ENCODE peak calls at places on chromosomes 5 and 9, in seven cellular contexts. I is CD8-positive, alpha-beta T cell; X is nucleus accumbens; M is Caco-2; U is T-helper 2 cell; H is pancreas; T is tibial artery. N is an unnamed sample.

GRCh38 chr5:38404667-38405276 is 146.4 kb downstream of the EGFLAM start:
- DNase-seq in I (no peak), X (no peak), M (peak), U (no peak), H (peak), T (no peak), N (no peak)

GRCh38 chr9:79559501-79560181 is 12.1 kb upstream of the TLE4 start:
- DNase-seq in I (no peak), X (no peak), M (no peak), U (no peak), H (no peak), T (no peak), N (no peak)

GRCh38 chr5:134510970-134511795 is 14.3 kb upstream of the JADE2 start:
- DNase-seq in I (no peak), X (no peak), M (peak), U (no peak), H (peak), T (no peak), N (no peak)

GRCh38 chr5:56279979-56280378 is 46.8 kb upstream of the ANKRD55 start:
- DNase-seq in I (no peak), X (no peak), M (peak), U (no peak), H (peak), T (no peak), N (no peak)

GRCh38 chr5:155546075-155546474 is 532.5 kb downstream of the KIF4B start:
- DNase-seq in I (no peak), X (no peak), M (no peak), U (no peak), H (no peak), T (no peak), N (no peak)

GRCh38 chr9:124629600-124629999 is 122.4 kb upstream of the NR5A1 start:
- DNase-seq in I (no peak), X (no peak), M (no peak), U (no peak), H (no peak), T (no peak), N (no peak)

GRCh38 chr9:134101623-134102149 is 33.9 kb upstream of the BRD3 start:
- DNase-seq in I (no peak), X (no peak), M (no peak), U (no peak), H (no peak), T (no peak), N (no peak)

GRCh38 chr5:17289681-17290619 is 72.5 kb downstream of the BASP1 start:
- DNase-seq in I (no peak), X (no peak), M (peak), U (no peak), H (no peak), T (no peak), N (no peak)

GRCh38 chr5:13245982-13246601 is 698.4 kb downstream of the DNAH5 start:
- DNase-seq in I (no peak), X (no peak), M (no peak), U (no peak), H (no peak), T (no peak), N (no peak)

GRCh38 chr5:82719368-82719767 is 357.8 kb downstream of the TMEM167A start:
- DNase-seq in I (no peak), X (no peak), M (no peak), U (no peak), H (no peak), T (no peak), N (no peak)

GRCh38 chr5:27911216-27911615 is 872.8 kb upstream of the CDH9 start:
- DNase-seq in I (no peak), X (no peak), M (no peak), U (no peak), H (no peak), T (no peak), N (no peak)

GRCh38 chr5:74934949-74935751 is 69.0 kb upstream of the FAM169A start:
- DNase-seq in I (peak), X (no peak), M (no peak), U (peak), H (peak), T (no peak), N (no peak)

GRCh38 chr5:34536699-34537098 is 119.4 kb upstream of the RAI14 start:
- DNase-seq in I (no peak), X (no peak), M (no peak), U (no peak), H (no peak), T (no peak), N (no peak)

GRCh38 chr5:151082976-151083651 is 2.3 kb upstream of the TNIP1 start:
- DNase-seq in I (peak), X (no peak), M (no peak), U (peak), H (no peak), T (no peak), N (peak)

GRCh38 chr5:7815757-7816534 is 35.0 kb downstream of the CFAP90 start:
- DNase-seq in I (peak), X (peak), M (peak), U (no peak), H (peak), T (peak), N (peak)

GRCh38 chr5:86118542-86118941 is 499.2 kb upstream of the COX7C start:
- DNase-seq in I (no peak), X (no peak), M (no peak), U (no peak), H (no peak), T (no peak), N (no peak)

GRCh38 chr9:131095666-131096489 is 453 bp upstream of the AIF1L start:
- DNase-seq in I (no peak), X (peak), M (peak), U (no peak), H (no peak), T (no peak), N (no peak)

GRCh38 chr5:169770109-169770508 is 133.0 kb downstream of the DOCK2 start:
- DNase-seq in I (no peak), X (no peak), M (no peak), U (no peak), H (no peak), T (no peak), N (no peak)

GRCh38 chr9:127664678-127665507 is 41.9 kb upstream of the CFAP157 start:
- DNase-seq in I (no peak), X (no peak), M (no peak), U (no peak), H (no peak), T (no peak), N (no peak)

GRCh38 chr5:40904205-40904993 is 4.9 kb upstream of the C7 start:
- DNase-seq in I (no peak), X (peak), M (peak), U (no peak), H (peak), T (peak), N (peak)

GRCh38 chr9:8816361-8816760 is 1016.8 kb upstream of the DMAC1 start:
- DNase-seq in I (no peak), X (no peak), M (no peak), U (no peak), H (no peak), T (no peak), N (no peak)

GRCh38 chr5:16484081-16484480 is 18.5 kb upstream of the ZNF622 start:
- DNase-seq in I (no peak), X (no peak), M (no peak), U (no peak), H (no peak), T (no peak), N (no peak)

GRCh38 chr9:105127863-105128220 is 116.6 kb upstream of the SLC44A1 start:
- DNase-seq in I (peak), X (no peak), M (no peak), U (peak), H (no peak), T (no peak), N (no peak)

GRCh38 chr9:90801507-90802289 is at the start of gene SYK:
- DNase-seq in I (no peak), X (no peak), M (peak), U (no peak), H (peak), T (peak), N (no peak)

GRCh38 chr5:66742083-66742895 is 146.1 kb downstream of the MAST4 start:
- DNase-seq in I (no peak), X (peak), M (no peak), U (no peak), H (peak), T (no peak), N (no peak)

GRCh38 chr5:110262754-110263153 is 463.7 kb downstream of the TMEM232 start:
- DNase-seq in I (no peak), X (no peak), M (no peak), U (no peak), H (no peak), T (no peak), N (no peak)

GRCh38 chr5:172830876-172831662 is 3.0 kb upstream of the ERGIC1 start:
- DNase-seq in I (no peak), X (no peak), M (no peak), U (no peak), H (no peak), T (no peak), N (no peak)

GRCh38 chr9:90870646-90871326 is 69.2 kb downstream of the SYK start:
- DNase-seq in I (peak), X (no peak), M (peak), U (no peak), H (peak), T (no peak), N (no peak)

GRCh38 chr5:135249658-135250057 is 149.4 kb downstream of the MACROH2A1 start:
- DNase-seq in I (no peak), X (no peak), M (no peak), U (no peak), H (no peak), T (no peak), N (no peak)

GRCh38 chr5:7894439-7894838 is 25.5 kb downstream of the MTRR start:
- DNase-seq in I (no peak), X (no peak), M (no peak), U (no peak), H (no peak), T (no peak), N (no peak)

GRCh38 chr9:88041447-88041846 is 67.1 kb upstream of the CDK20 start:
- DNase-seq in I (no peak), X (no peak), M (no peak), U (no peak), H (no peak), T (no peak), N (no peak)

GRCh38 chr5:18314192-18314778 is 680.0 kb downstream of the TAF11L14 start:
- DNase-seq in I (no peak), X (no peak), M (peak), U (no peak), H (no peak), T (no peak), N (no peak)

GRCh38 chr5:107248065-107248695 is 422.6 kb downstream of the EFNA5 start:
- DNase-seq in I (peak), X (no peak), M (peak), U (no peak), H (peak), T (peak), N (peak)

GRCh38 chr5:181181650-181182565 is 23.1 kb downstream of the TRIM7 start:
- DNase-seq in I (peak), X (no peak), M (peak), U (peak), H (peak), T (peak), N (no peak)

GRCh38 chr5:7876867-7877266 is 7.9 kb downstream of the MTRR start:
- DNase-seq in I (no peak), X (no peak), M (no peak), U (no peak), H (no peak), T (no peak), N (no peak)

GRCh38 chr5:53031695-53032096 is 42.5 kb downstream of the ITGA2 start:
- DNase-seq in I (no peak), X (no peak), M (peak), U (no peak), H (no peak), T (no peak), N (no peak)

GRCh38 chr5:9401786-9402472 is 143.9 kb downstream of the SEMA5A start:
- DNase-seq in I (no peak), X (no peak), M (no peak), U (no peak), H (no peak), T (no peak), N (no peak)

N was measured in gastrocnemius medialis.